ENCODE peak calls at places on chromosomes 11 and 22, in eight cellular contexts. Z is CD8-positive, alpha-beta T cell; V is activated CD8-positive, alpha-beta T cell treated with anti-CD3 and anti-CD28 coated beads for 36 hours; L is tibial nerve; A is IMR-90; T is GM12878; I is CD4-positive, alpha-beta T cell; B is brain microvascular endothelial cell. U is an unnamed sample.

GRCh38 chr11:66082936-66083698 is 13.0 kb downstream of the PACS1 start:
- DNase-seq in V (no peak), T (no peak), Z (no peak), B (no peak), I (no peak), A (no peak), L (no peak), U (no peak)

GRCh38 chr11:34840736-34841386 is 75.3 kb downstream of the APIP start:
- DNase-seq in I (no peak), A (peak), Z (no peak), L (no peak), T (no peak), B (no peak), V (peak), U (no peak)

GRCh38 chr11:95337175-95337957 is 106.4 kb upstream of the SESN3 start:
- DNase-seq in V (peak), B (peak), T (peak), Z (no peak), I (peak), L (peak), A (peak), U (peak)

GRCh38 chr11:9316334-9316733 is 1.9 kb upstream of the TMEM41B start:
- DNase-seq in Z (no peak), A (no peak), V (no peak), I (no peak), B (no peak), L (no peak), T (no peak), U (no peak)

GRCh38 chr11:126153999-126154398 is 57.5 kb downstream of the RPUSD4 start:
- DNase-seq in T (no peak), B (no peak), Z (no peak), A (peak), I (no peak), L (no peak), V (no peak), U (no peak)

GRCh38 chr22:48883211-48883960 is 944.3 kb downstream of the BRD1 start:
- DNase-seq in A (no peak), I (no peak), Z (no peak), L (no peak), V (no peak), B (no peak), T (no peak), U (no peak)

GRCh38 chr11:76839326-76839725 is 21.4 kb upstream of the ACER3 start:
- DNase-seq in L (no peak), T (no peak), V (no peak), I (no peak), Z (no peak), A (no peak), B (no peak), U (no peak)

GRCh38 chr11:20253796-20254195 is 93.5 kb upstream of the DBX1 start:
- DNase-seq in T (no peak), L (no peak), V (no peak), Z (no peak), I (no peak), B (no peak), A (no peak), U (no peak)

GRCh38 chr11:79486239-79486984 is 45.6 kb upstream of the TENM4 start:
- DNase-seq in L (no peak), I (no peak), T (no peak), Z (no peak), V (no peak), A (no peak), B (no peak), U (no peak)

GRCh38 chr11:13384837-13385417 is 78.1 kb downstream of the BTBD10 start:
- DNase-seq in A (peak), L (peak), V (peak), Z (no peak), I (no peak), B (peak), T (peak), U (peak)

GRCh38 chr11:6557761-6558674 is 45.4 kb downstream of the RRP8 start:
- DNase-seq in A (no peak), Z (no peak), V (no peak), T (no peak), L (peak), B (no peak), I (no peak), U (no peak)

GRCh38 chr11:57432714-57433163 is 5.8 kb upstream of the SLC43A3 start:
- DNase-seq in B (peak), A (peak), Z (no peak), L (peak), V (peak), T (no peak), I (no peak), U (no peak)

GRCh38 chr11:11220786-11221185 is 132.3 kb downstream of the CSNK2A3 start:
- DNase-seq in L (no peak), Z (no peak), B (no peak), T (no peak), V (no peak), I (no peak), A (no peak), U (no peak)

GRCh38 chr11:60193687-60194433 is 11.0 kb upstream of the MS4A6A start:
- DNase-seq in B (peak), A (peak), L (peak), Z (peak), V (peak), T (peak), I (peak), U (peak)

GRCh38 chr22:40176921-40177737 is 596 bp upstream of the TNRC6B start:
- DNase-seq in L (peak), T (peak), A (peak), B (peak), Z (peak), I (peak), V (peak), U (no peak)

GRCh38 chr11:28581286-28582242 is 473.4 kb downstream of the METTL15 start:
- DNase-seq in B (peak), Z (no peak), T (no peak), A (peak), L (no peak), V (no peak), I (no peak), U (no peak)
- TF ChIP-seq CTCF in B (peak), Z (no peak), T (no peak), A (no peak), L (no peak), V (no peak), I (no peak), U (no peak)

DNA sequence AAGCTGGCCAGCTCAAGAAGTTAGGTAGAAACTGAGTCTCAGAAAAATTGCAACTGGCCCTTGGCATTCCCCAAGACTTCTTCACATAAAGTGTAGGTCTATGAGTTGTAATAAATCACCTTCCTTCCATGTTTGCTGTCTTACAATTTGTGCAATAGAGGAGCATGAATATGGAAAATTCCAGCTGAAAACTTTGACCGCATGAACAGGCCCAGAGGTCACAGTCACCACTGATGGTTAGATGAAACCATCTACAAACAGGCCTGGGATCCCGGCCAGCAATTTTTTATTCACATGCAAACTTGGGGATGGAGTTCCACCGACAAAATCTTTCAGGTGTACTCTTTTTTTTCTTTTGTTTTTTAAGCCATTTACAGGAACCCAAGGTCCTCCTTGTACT is 88.1 kb downstream of the SERGEF start:
- DNase-seq in T (no peak), A (no peak), V (no peak), Z (no peak), B (no peak), L (no peak), I (no peak), U (no peak)
- TF ChIP-seq CTCF in T (no peak), A (no peak), V (no peak), Z (no peak), B (no peak), L (no peak), I (no peak), U (no peak)

GRCh38 chr22:29531419-29531818 is 22.1 kb downstream of the THOC5 start:
- DNase-seq in V (no peak), A (no peak), Z (no peak), L (no peak), I (no peak), B (no peak), T (no peak), U (no peak)
- TF ChIP-seq CTCF in V (no peak), A (no peak), Z (no peak), L (no peak), I (no peak), B (no peak), T (no peak), U (no peak)

GRCh38 chr22:45756558-45756957 is 84.9 kb downstream of the ATXN10 start:
- DNase-seq in A (peak), L (no peak), B (no peak), T (no peak), I (no peak), Z (no peak), V (no peak), U (no peak)

GRCh38 chr22:45757936-45758335 is 86.3 kb downstream of the ATXN10 start:
- DNase-seq in V (no peak), I (no peak), B (no peak), Z (no peak), A (no peak), L (no peak), T (no peak), U (no peak)

GRCh38 chr22:45758603-45759002 is 87.0 kb downstream of the ATXN10 start:
- DNase-seq in B (no peak), T (no peak), A (no peak), L (no peak), V (no peak), I (no peak), Z (no peak), U (no peak)

GRCh38 chr22:45754822-45755221 is 83.2 kb downstream of the ATXN10 start:
- DNase-seq in A (no peak), I (no peak), T (no peak), Z (no peak), L (no peak), V (no peak), B (no peak), U (no peak)

DNA sequence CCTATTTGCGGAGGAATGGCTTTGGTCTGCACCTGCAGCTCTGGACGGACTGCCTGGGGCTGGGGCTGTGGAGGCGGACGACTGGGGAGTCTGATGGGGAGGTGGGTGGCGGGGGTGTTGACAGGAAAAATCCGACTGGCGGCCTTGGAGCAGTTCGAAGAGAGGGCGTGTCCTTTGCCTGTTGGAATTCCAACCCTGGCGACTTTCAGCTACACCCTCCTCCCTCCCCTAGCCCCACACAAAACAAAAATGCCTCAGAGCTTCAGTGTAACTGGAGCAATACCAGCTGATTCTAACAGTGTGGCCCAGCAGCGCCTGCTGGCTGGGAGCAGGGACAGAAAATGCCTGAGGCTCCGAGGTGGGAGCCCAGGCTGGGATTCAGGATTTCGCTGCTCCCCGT is 85.4 kb downstream of the ATXN10 start:
- DNase-seq in B (no peak), I (no peak), T (no peak), Z (no peak), A (peak), V (no peak), L (no peak), U (peak)
- TF ChIP-seq CTCF in B (peak), I (no peak), T (no peak), Z (no peak), A (no peak), V (no peak), L (no peak), U (peak)

DNA sequence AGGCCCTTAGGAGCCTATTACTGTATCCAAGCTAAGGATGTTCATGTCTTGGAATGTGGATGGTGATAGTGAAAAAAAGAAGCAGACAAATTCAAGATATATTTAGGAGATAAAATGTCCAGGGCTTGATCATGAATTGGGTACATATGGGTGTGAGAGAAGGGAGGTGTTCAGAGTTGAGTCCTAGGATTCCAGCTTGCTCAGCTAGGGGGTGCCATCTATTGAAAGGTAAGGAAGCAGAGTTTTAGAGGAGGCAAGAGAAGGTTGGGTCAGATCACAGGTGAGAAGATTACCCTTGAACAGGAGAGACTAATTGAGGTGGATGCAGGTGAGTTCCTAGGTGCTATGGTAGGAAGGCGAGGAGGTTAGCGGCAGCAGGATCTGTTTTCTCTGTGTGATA is 60.5 kb downstream of the GRAMD1B start:
- DNase-seq in L (no peak), I (no peak), A (no peak), Z (no peak), T (no peak), V (no peak), B (no peak), U (no peak)
- TF ChIP-seq CTCF in L (no peak), I (no peak), A (no peak), Z (no peak), T (peak), V (no peak), B (peak), U (no peak)

GRCh38 chr11:78229106-78229505 is 40.4 kb downstream of the USP35 start:
- DNase-seq in Z (no peak), B (no peak), A (no peak), I (no peak), V (no peak), L (no peak), T (no peak), U (no peak)
- TF ChIP-seq CTCF in Z (no peak), B (no peak), A (no peak), I (no peak), V (no peak), L (no peak), T (no peak), U (no peak)